ENCODE peak calls at places on chromosomes 11 and 22, in nine cellular contexts. J, R, N, I, M, V, Z, S and A are unnamed samples.

GRCh38 chr22:29457730-29458129 is 19.3 kb downstream of the RFPL1 start:
- DNase-seq in V (peak), Z (peak), J (peak), M (no peak), S (no peak), N (peak), R (peak), I (no peak), A (peak)

GRCh38 chr11:37320921-37321320 is 722.9 kb upstream of the RAG2 start:
- DNase-seq in I (no peak), R (no peak), V (no peak), N (no peak), Z (no peak), M (no peak), S (no peak), J (no peak), A (no peak)

GRCh38 chr11:111937859-111938258 is 716 bp downstream of the DIXDC1 start:
- DNase-seq in S (no peak), R (no peak), I (no peak), V (no peak), M (no peak), N (no peak), Z (peak), J (no peak), A (no peak)

GRCh38 chr11:59178401-59178800 is 6.5 kb downstream of the DTX4 start:
- DNase-seq in S (no peak), I (no peak), J (no peak), V (no peak), N (no peak), M (no peak), Z (no peak), R (no peak), A (no peak)

GRCh38 chr22:29154364-29155048 is 51.2 kb upstream of the EMID1 start:
- DNase-seq in S (peak), I (no peak), Z (peak), R (peak), M (peak), J (peak), N (peak), V (peak), A (peak)

GRCh38 chr11:88402192-88402715 is 64.7 kb upstream of the CTSC start:
- DNase-seq in S (no peak), I (peak), N (peak), Z (peak), J (no peak), R (no peak), M (no peak), V (peak), A (no peak)

GRCh38 chr11:12744831-12745502 is 70.7 kb downstream of the TEAD1 start:
- DNase-seq in M (no peak), J (no peak), S (peak), R (no peak), N (no peak), I (no peak), Z (peak), V (no peak), A (no peak)

GRCh38 chr11:86360775-86361395 is 13.8 kb upstream of the CCDC81 start:
- DNase-seq in J (no peak), R (no peak), V (peak), N (peak), S (no peak), I (peak), M (no peak), Z (peak), A (no peak)

GRCh38 chr22:24402460-24403192 is 24.8 kb upstream of the ADORA2A start:
- DNase-seq in J (peak), R (peak), V (no peak), M (no peak), S (peak), Z (no peak), N (peak), I (peak), A (no peak)

GRCh38 chr11:102791271-102792036 is 6.5 kb downstream of the MMP1 start:
- DNase-seq in J (no peak), V (no peak), R (no peak), I (no peak), N (peak), Z (no peak), M (no peak), S (no peak), A (no peak)

GRCh38 chr11:29750392-29750791 is 266.4 kb downstream of the KCNA4 start:
- DNase-seq in Z (no peak), V (no peak), I (no peak), M (no peak), R (no peak), J (no peak), N (no peak), S (no peak), A (no peak)

GRCh38 chr11:73950869-73951710 is at the start of gene DNAJB13:
- DNase-seq in S (no peak), J (no peak), V (peak), I (no peak), N (peak), R (no peak), Z (peak), M (peak), A (peak)

GRCh38 chr11:71505781-71506180 is 21.3 kb upstream of the KRTAP5-7 start:
- DNase-seq in J (no peak), M (no peak), I (no peak), S (no peak), V (no peak), N (no peak), Z (no peak), R (no peak), A (no peak)

GRCh38 chr11:69511358-69512015 is 30.0 kb downstream of the LINC01488 start:
- DNase-seq in I (no peak), M (peak), N (peak), R (no peak), V (no peak), S (no peak), J (no peak), Z (no peak), A (no peak)

GRCh38 chr11:57073121-57073520 is 84.4 kb downstream of the OR5AK2 start:
- DNase-seq in N (peak), J (no peak), Z (no peak), I (no peak), V (no peak), R (no peak), S (no peak), M (no peak), A (no peak)

GRCh38 chr22:50695421-50696250 is 23.0 kb downstream of the SHANK3 start:
- DNase-seq in M (peak), I (no peak), V (no peak), J (no peak), S (peak), N (no peak), Z (no peak), R (no peak), A (no peak)

GRCh38 chr22:32255726-32256125 is 579 bp upstream of the SLC5A4 start:
- DNase-seq in N (no peak), I (no peak), J (no peak), M (no peak), R (no peak), S (no peak), Z (no peak), V (no peak), A (no peak)

GRCh38 chr22:46109474-46110003 is 40.8 kb upstream of the PPARA start:
- DNase-seq in J (no peak), N (no peak), V (no peak), M (no peak), R (no peak), S (no peak), I (no peak), Z (no peak), A (no peak)

GRCh38 chr11:46006418-46007070 is 84.1 kb downstream of the LARGE2 start:
- DNase-seq in N (peak), V (peak), S (no peak), I (no peak), Z (peak), M (no peak), R (no peak), J (peak), A (peak)

GRCh38 chr11:86442420-86442819 is 67.7 kb downstream of the CCDC81 start:
- DNase-seq in S (no peak), N (peak), Z (no peak), V (no peak), J (no peak), I (no peak), M (no peak), R (no peak), A (no peak)

GRCh38 chr11:20060180-20060579 is 100.1 kb downstream of the DBX1 start:
- DNase-seq in V (no peak), S (no peak), J (no peak), N (no peak), I (no peak), Z (no peak), M (no peak), R (no peak), A (no peak)

GRCh38 chr11:44774131-44774530 is 47.4 kb downstream of the TSPAN18 start:
- DNase-seq in V (no peak), J (no peak), M (no peak), I (no peak), R (no peak), S (peak), N (no peak), Z (no peak), A (peak)

GRCh38 chr11:117868815-117869642 is 7.4 kb downstream of the FXYD6 start:
- DNase-seq in Z (no peak), M (no peak), J (no peak), V (no peak), I (no peak), N (no peak), S (no peak), R (no peak), A (no peak)

GRCh38 chr11:8794677-8795103 is 112.1 kb downstream of the RPL27A start:
- DNase-seq in S (no peak), V (peak), R (no peak), N (no peak), I (no peak), M (peak), J (peak), Z (no peak), A (no peak)

GRCh38 chr11:57306941-57307598 is 17.7 kb downstream of the TNKS1BP1 start:
- DNase-seq in S (no peak), N (no peak), R (no peak), V (no peak), M (no peak), Z (no peak), I (no peak), J (no peak), A (no peak)

GRCh38 chr11:111748035-111748804 is 18.0 kb downstream of the PPP2R1B start:
- DNase-seq in R (no peak), V (no peak), I (no peak), J (no peak), M (no peak), Z (no peak), N (no peak), S (no peak), A (no peak)

GRCh38 chr11:13375798-13376197 is 87.2 kb downstream of the BTBD10 start:
- DNase-seq in M (no peak), J (no peak), S (no peak), Z (no peak), R (no peak), V (no peak), I (no peak), N (peak), A (no peak)

GRCh38 chr11:69949327-69949726 is 128.8 kb upstream of the ANO1 start:
- DNase-seq in N (peak), M (peak), I (peak), R (no peak), J (no peak), S (no peak), V (peak), Z (no peak), A (no peak)

GRCh38 chr11:17508306-17508705 is 31.7 kb upstream of the ABCC8 start:
- DNase-seq in S (no peak), M (no peak), J (no peak), R (no peak), Z (no peak), I (no peak), V (no peak), N (peak), A (no peak)

GRCh38 chr11:121105851-121106250 is 4.8 kb downstream of the TECTA start:
- DNase-seq in N (no peak), J (no peak), M (no peak), V (no peak), I (no peak), Z (no peak), R (no peak), S (no peak), A (no peak)

GRCh38 chr11:121106812-121107211 is 5.8 kb downstream of the TECTA start:
- DNase-seq in S (no peak), V (no peak), N (no peak), M (no peak), J (no peak), R (no peak), Z (no peak), I (no peak), A (no peak)

GRCh38 chr11:121105063-121105480 is 4.0 kb downstream of the TECTA start:
- DNase-seq in S (peak), N (peak), Z (no peak), I (no peak), J (peak), M (no peak), R (peak), V (no peak), A (no peak)

GRCh38 chr11:121100943-121101342 is at the start of gene TECTA:
- DNase-seq in M (no peak), S (no peak), V (no peak), J (no peak), R (no peak), N (no peak), I (no peak), Z (peak), A (no peak)

DNA sequence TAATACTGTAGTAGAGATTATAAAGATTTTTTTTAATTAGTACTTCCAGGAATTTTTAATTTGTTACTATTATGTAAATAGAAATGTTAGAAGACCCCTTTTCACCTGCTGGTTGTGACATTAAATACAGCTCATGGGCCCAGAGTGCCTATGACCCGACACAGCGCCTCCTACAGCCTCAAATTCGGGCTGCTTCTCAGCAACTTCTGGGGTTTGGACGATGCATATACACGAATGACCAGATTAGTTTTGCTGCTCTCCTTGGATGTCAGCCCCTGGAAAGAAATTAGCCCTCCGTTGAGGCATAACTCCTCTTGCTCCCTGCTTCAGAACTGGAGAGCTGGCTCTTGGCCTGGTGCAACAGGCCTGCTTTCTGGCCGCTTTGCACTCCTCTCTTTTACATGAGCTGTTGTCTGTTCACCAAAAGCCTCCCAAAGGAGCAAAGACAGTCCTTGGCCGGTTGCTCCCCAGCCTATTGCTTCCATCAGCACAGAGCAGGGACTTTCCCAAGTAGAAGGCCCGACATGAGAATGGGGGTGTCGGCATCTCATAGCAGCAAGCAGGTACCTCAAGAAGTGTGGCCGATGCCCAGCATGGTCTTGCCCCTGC is 3.3 kb downstream of the TECTA start:
- DNase-seq in N (no peak), J (no peak), V (no peak), M (no peak), I (no peak), S (peak), R (peak), Z (no peak), A (peak)
- TF ChIP-seq CTCF in N (peak), J (no peak), V (peak), M (no peak), I (no peak), S (no peak), R (no peak), Z (peak), A (peak)

DNA sequence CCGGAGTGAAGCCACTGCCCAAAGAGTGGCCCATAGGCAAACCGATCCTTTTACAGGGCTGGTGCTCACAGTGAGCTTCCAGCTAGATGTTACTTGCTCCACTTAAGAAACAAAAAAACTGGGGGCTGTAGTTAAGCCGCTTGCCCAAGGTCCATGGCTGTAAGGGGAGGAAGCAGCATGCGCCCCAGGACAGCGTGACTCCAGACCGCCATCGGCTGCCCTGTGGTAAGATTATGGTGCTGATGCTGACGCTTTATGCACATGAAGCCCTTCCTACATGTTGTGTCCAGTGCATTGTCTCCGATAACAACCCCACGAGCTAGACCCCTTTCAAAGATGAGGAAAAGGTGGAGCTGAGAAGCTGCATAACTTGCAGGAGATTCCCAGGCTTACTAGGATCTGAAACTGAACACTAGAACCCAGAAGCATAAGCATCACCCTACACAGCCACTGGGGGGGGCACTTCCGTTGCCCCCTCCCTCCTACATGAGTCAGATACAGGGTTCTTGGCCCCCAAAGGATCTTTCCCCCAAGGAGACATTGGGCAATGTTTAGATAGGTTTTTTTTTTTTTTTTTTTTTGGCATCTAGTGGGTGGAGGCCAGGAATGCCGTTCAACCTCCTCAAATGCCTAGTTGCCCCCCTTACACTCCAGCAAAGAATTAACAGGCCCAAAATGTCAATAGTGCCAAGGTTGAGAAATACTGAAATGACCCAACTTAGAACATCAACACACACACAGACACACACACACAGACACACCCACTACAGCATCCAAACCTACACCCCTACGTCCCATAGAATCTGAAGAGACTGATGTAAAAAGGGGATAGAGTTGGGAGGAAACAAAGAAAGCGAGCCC is 53.9 kb downstream of the MN1 start:
- DNase-seq in J (no peak), V (no peak), M (no peak), R (peak), N (peak), I (no peak), S (no peak), Z (no peak), A (no peak)
- TF ChIP-seq CTCF in J (no peak), V (peak), M (no peak), R (peak), N (peak), I (no peak), S (peak), Z (peak), A (no peak)

DNA sequence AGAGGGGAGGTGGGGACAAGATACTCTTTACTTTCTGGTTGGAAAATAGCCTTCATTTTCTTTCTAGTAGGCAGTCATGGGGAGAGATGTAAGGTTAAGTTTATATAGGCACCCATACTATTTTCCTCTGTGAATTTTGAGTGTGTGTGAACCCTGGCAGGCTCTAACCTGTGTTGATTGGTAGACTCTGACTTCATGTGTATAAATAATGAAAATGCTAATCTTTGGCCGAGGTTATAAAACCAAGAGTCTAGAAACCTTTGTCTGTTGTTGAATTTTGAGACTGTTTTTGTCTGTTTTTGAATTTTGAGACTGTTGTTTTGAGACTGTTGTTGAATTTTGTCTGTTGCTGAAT is 14.0 kb downstream of the TRIM44 start:
- DNase-seq in Z (no peak), S (no peak), J (no peak), I (no peak), N (no peak), V (no peak), M (no peak), R (no peak), A (no peak)
- TF ChIP-seq CTCF in Z (no peak), S (no peak), J (no peak), I (no peak), N (no peak), V (no peak), M (no peak), R (no peak), A (no peak)

GRCh38 chr22:42357221-42357620 is 75.0 kb downstream of the NFAM1 start:
- DNase-seq in S (no peak), V (no peak), I (no peak), M (no peak), Z (no peak), N (no peak), J (no peak), R (no peak), A (no peak)

GRCh38 chr22:42350373-42350772 is 79.9 kb upstream of the TCF20 start:
- DNase-seq in Z (no peak), I (no peak), M (no peak), N (no peak), R (no peak), J (no peak), V (no peak), S (no peak), A (no peak)

GRCh38 chr22:42356547-42356946 is 75.7 kb downstream of the NFAM1 start:
- DNase-seq in M (no peak), R (no peak), J (no peak), N (no peak), V (no peak), Z (no peak), I (no peak), S (no peak), A (no peak)

GRCh38 chr22:42357634-42358296 is 74.4 kb downstream of the NFAM1 start:
- DNase-seq in V (no peak), R (no peak), J (no peak), M (peak), Z (no peak), I (no peak), S (no peak), N (no peak), A (no peak)

DNA sequence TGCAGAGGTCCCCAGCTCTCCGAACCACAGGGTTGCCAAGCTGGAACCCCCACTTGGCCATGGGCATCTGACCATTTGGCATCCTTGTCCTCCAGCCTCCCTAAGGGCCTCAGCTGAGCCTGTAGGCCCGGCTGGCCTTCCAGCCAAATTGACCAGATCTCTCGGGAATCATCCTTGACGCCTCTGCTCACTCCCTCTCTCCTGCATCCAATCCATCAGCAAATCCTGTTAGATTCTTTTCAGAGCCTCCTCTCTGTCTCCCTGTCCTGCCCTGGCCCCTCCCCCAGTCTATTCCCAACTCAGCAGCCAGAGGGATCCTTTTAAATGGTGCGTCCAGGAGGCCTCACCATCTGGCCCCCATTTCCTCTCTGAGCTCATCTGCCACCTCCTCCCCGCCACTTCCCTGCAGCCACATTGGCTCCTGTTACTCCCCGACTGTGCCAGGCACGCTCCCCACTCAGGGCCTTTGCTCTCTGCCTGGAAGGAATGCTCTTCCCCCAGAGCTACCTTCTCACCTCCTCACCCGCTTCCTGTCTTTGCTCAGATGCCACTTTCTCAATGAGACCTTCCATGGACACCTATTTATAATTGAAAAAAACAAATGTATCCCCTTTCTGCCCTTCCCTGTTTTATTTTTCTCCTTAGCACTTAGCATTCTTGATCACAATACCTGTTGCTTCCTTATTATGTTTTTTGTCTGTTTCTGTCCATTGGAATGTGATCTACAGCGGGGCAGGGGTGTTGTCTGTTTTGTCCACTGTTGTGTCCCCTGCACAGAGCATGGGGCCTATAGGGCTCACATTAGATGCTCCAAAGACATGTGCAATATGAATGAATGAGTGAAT is 78.1 kb downstream of the NFAM1 start:
- DNase-seq in V (no peak), N (no peak), R (no peak), J (no peak), I (no peak), S (no peak), M (no peak), Z (peak), A (peak)
- TF ChIP-seq CTCF in V (no peak), N (peak), R (no peak), J (no peak), I (peak), S (no peak), M (no peak), Z (peak), A (no peak)